ENCODE peak calls at places on chromosome 15, in six cellular contexts. H, J, P, R, G and L are unnamed samples.

GRCh38 chr15:85289677-85290365 is 90.6 kb upstream of the AKAP13 start:
- DNase-seq in G (peak), H (no peak), P (no peak), J (peak), R (no peak), L (peak)

GRCh38 chr15:69994429-69995201 is 103.1 kb downstream of the TLE3 start:
- DNase-seq in P (no peak), R (no peak), H (no peak), J (no peak), G (no peak), L (no peak)

GRCh38 chr15:96344120-96344705 is 13.7 kb downstream of the NR2F2 start:
- DNase-seq in G (peak), P (no peak), R (no peak), H (no peak), J (peak), L (no peak)

GRCh38 chr15:37045859-37046318 is 54.5 kb downstream of the MEIS2 start:
- DNase-seq in J (no peak), R (peak), H (no peak), P (no peak), G (no peak), L (no peak)

GRCh38 chr15:60183366-60183765 is 179.3 kb downstream of the FOXB1 start:
- DNase-seq in G (no peak), R (no peak), J (no peak), H (no peak), P (no peak), L (no peak)

GRCh38 chr15:62165029-62165792 is at the start of gene C2CD4B:
- DNase-seq in G (peak), P (peak), J (peak), R (no peak), H (peak), L (no peak)

GRCh38 chr15:92921215-92922131 is 21.3 kb downstream of the CHD2 start:
- DNase-seq in R (no peak), H (no peak), J (peak), P (no peak), G (no peak), L (no peak)

GRCh38 chr15:81948142-81948709 is 97.6 kb downstream of the MEX3B start:
- DNase-seq in P (no peak), H (no peak), R (no peak), J (no peak), G (no peak), L (no peak)

GRCh38 chr15:85689729-85690128 is 105.0 kb downstream of the KLHL25 start:
- DNase-seq in J (peak), G (peak), R (peak), H (no peak), P (no peak), L (no peak)

GRCh38 chr15:76328962-76329361 is 7.6 kb upstream of the ISL2 start:
- DNase-seq in R (no peak), H (no peak), P (no peak), J (no peak), G (no peak), L (no peak)

GRCh38 chr15:71080705-71081104 is 34.6 kb upstream of the THSD4 start:
- DNase-seq in R (no peak), J (no peak), G (no peak), P (no peak), H (no peak), L (no peak)

GRCh38 chr15:41656188-41656587 is 4.0 kb upstream of the MGA start:
- DNase-seq in H (no peak), R (no peak), J (no peak), P (no peak), G (no peak), L (no peak)

GRCh38 chr15:27057904-27058645 is 87.1 kb downstream of the GABRG3 start:
- DNase-seq in G (no peak), P (no peak), J (no peak), H (no peak), R (no peak), L (no peak)

GRCh38 chr15:44598892-44599291 is 61.9 kb downstream of the EIF3J start:
- DNase-seq in G (no peak), P (no peak), R (no peak), J (peak), H (no peak), L (no peak)

GRCh38 chr15:22992026-22992331 is 11.8 kb upstream of the CYFIP1 start:
- DNase-seq in R (no peak), P (no peak), J (no peak), H (no peak), G (no peak), L (no peak)

GRCh38 chr15:60797444-60798040 is 318.6 kb upstream of the ICE2 start:
- DNase-seq in R (no peak), G (no peak), P (no peak), J (no peak), H (no peak), L (no peak)

GRCh38 chr15:67766963-67767362 is 58.3 kb upstream of the SKOR1 start:
- DNase-seq in P (no peak), G (no peak), R (no peak), J (no peak), H (no peak), L (no peak)

GRCh38 chr15:88788816-88789215 is 14.4 kb upstream of the ACAN start:
- DNase-seq in J (no peak), R (no peak), H (no peak), G (no peak), P (no peak), L (no peak)

GRCh38 chr15:66433726-66434125 is 47.0 kb downstream of the MAP2K1 start:
- DNase-seq in P (no peak), G (no peak), R (no peak), H (no peak), J (no peak), L (no peak)

GRCh38 chr15:54594115-54594514 is 602.6 kb downstream of the RSL24D1 start:
- DNase-seq in J (no peak), P (no peak), R (no peak), H (no peak), G (no peak), L (no peak)

GRCh38 chr15:60396964-60397771 is 618 bp downstream of the ANXA2 start:
- DNase-seq in R (no peak), P (peak), J (no peak), G (peak), H (peak), L (no peak)

GRCh38 chr15:30903497-30904187 is at the start of gene FAN1:
- DNase-seq in J (peak), P (peak), G (peak), R (no peak), H (peak), L (peak)
- TF ChIP-seq POLR2A in J (peak), P (peak), G (peak), R (peak), H (peak), L (peak)

DNA sequence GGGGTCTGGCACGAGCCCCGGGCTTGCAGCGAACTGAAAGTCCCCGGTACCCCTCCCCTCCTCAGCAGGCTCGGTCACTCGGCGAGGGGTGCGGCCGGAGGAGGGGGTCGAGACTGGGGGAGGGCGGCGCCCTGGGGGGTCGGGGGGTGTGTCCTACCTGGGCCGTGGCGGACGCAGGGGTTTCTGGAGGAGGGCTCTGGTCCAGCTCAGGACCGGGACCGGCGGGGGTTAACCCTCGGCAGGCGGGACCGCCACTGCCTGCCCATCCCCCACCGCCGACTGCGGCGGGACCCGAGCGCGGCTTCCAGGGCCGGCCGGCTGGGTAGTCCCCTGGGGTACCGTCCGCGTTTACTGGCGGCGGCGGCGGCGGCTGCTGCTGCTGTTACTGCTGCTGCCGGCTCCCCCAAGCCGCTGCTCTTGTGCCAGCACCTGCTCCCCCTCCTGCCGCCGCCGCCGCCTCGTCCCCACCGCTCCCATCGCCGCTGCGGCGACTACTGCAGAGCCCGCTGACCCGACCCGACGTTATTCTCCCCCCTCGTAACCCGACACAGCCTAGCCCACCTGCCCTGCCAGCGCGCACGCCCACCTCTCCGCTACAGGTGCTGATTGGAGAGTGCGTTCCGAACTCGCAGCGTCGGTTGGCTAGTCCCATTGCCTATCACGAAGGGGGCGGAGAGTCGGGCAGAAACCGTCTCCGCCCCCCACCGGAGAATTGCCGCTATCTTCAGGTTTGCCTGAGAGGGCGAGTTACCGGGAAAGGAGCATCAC is at the start of gene TTBK2:
- DNase-seq in J (peak), R (peak), P (peak), G (peak), H (peak), L (peak)
- TF ChIP-seq POLR2A in J (no peak), R (peak), P (peak), G (peak), H (peak), L (peak)

GRCh38 chr15:63188937-63189871 is at the start of gene RAB8B:
- DNase-seq in J (peak), P (peak), H (peak), R (peak), G (peak), L (peak)
- TF ChIP-seq POLR2A in J (peak), P (peak), H (peak), R (peak), G (peak), L (peak)

GRCh38 chr15:52789601-52790165 is 453 bp downstream of the ONECUT1 start:
- DNase-seq in R (no peak), G (no peak), H (no peak), P (no peak), J (no peak), L (no peak)

GRCh38 chr15:52789008-52789600 is 1.0 kb downstream of the ONECUT1 start:
- DNase-seq in J (no peak), G (no peak), R (no peak), H (no peak), P (no peak), L (no peak)

GRCh38 chr15:52791776-52792175 is 1.6 kb upstream of the ONECUT1 start:
- DNase-seq in P (no peak), G (no peak), R (no peak), J (no peak), H (no peak), L (no peak)

GRCh38 chr15:52790941-52791751 is 1.0 kb upstream of the ONECUT1 start:
- DNase-seq in G (no peak), J (no peak), R (no peak), H (no peak), P (no peak), L (no peak)

DNA sequence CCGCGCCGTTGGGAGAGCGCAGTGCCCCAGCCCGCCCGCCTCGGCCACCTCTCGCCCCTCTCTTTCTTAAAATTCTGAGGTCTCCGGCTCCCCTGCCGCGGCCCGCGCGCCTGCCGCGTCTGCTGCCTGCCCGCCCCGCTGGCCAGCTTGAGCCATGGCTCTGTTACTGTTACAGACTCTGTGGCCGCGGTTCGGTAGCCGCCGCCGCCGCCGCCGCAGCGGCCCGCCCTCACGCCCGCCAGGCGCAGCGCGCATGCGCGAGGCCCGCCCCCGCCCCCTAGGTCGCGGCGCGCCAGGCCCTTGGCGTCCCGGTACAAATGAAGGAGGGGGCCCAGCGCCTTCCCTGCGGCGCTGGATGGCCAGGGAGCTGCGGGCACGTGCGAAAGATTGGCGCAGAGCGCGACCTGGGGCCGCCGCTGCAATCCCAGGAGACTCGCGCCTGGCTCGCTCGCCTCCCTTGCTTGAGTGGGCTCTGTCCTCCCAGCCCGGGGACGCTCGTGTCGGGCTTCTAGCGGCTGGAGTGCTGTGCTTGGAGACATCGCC is at the start of gene ONECUT1:
- DNase-seq in P (no peak), J (peak), G (no peak), R (no peak), H (no peak), L (peak)
- TF ChIP-seq POLR2A in P (no peak), J (no peak), G (no peak), R (no peak), H (no peak), L (peak)

GRCh38 chr15:94229591-94230365 is 1.6 kb upstream of the MCTP2 start:
- DNase-seq in G (no peak), H (no peak), P (no peak), J (no peak), R (no peak), L (no peak)

GRCh38 chr15:94232107-94232506 is 746 bp downstream of the MCTP2 start:
- DNase-seq in J (no peak), H (no peak), G (no peak), R (no peak), P (no peak), L (no peak)

GRCh38 chr15:94231728-94232086 is 346 bp downstream of the MCTP2 start:
- DNase-seq in G (no peak), H (no peak), J (no peak), P (no peak), R (peak), L (no peak)

GRCh38 chr15:94230436-94230885 is 900 bp upstream of the MCTP2 start:
- DNase-seq in P (no peak), G (no peak), H (no peak), J (no peak), R (no peak), L (no peak)

GRCh38 chr15:94230886-94231727 is at the start of gene MCTP2:
- DNase-seq in P (peak), R (peak), J (peak), H (peak), G (peak), L (no peak)
- TF ChIP-seq POLR2A in P (no peak), R (no peak), J (no peak), H (peak), G (no peak), L (no peak)

GRCh38 chr15:34318277-34319079 is 19.1 kb downstream of the SLC12A6 start:
- DNase-seq in P (no peak), H (peak), G (peak), J (peak), R (no peak), L (peak)
- TF ChIP-seq POLR2A in P (peak), H (peak), G (no peak), J (no peak), R (peak), L (no peak)

DNA sequence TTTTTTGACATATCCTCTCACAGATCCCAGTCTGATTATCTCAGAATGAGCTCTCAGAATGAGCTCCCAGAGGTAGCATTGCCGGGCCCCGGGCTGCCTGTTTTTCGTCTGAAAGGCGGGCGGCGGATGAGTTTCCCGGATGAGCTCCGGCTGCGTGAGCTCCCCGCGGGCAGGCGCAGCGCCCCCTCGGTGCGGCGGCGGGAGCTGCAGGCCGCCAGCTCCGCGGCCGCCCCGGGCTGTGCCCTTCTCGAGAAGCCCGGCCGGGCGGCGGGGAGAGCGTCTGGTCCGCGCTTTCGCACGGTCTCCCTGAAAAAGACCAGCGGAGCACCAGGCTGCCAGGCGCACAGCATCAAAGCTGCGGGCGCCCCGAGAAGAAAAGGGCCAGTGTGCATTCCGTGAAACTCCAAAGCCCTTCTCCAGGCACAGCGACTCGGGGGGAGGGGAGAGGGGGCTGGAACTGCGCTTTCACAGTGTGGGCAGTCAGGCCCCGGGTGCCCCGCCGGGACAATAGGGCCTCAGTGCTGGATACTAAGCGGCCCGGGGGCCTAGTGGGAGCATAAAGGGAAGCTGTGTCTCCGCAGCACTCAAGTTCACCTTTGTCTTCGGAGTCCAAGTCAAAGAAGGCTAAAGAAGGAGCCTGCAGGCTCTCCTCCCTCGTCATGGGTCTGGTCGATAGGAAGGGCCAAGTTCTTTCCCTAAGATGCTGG is 12.1 kb upstream of the SHC4 start:
- DNase-seq in R (peak), J (peak), G (peak), H (peak), P (peak), L (peak)
- TF ChIP-seq POLR2A in R (no peak), J (no peak), G (no peak), H (no peak), P (no peak), L (peak)

DNA sequence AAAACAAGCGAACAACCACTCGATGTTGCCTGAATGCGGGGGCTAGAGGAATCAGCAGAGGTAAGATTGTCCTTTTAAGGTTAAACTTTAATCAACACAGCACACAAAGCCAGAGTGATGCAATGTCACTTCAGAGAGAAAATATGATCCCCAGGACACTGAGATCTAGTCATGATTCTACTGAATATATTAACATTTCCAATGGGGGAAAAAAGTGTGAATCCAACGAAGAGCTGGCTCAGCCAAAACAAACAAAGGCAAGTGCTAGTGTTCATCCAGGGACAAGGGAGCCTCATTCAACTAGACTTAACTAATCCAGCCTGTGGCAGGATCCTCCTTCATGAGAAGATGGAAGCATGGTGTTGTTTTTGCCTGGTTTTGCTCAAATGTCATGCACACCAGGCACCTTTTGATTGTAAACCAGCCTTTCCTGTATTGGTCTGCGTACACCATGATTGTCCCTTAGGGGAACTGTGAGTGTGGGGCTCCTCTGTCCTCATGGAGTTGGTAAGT is 35.8 kb downstream of the SCG5 start:
- DNase-seq in G (no peak), P (no peak), J (no peak), R (no peak), H (no peak), L (no peak)
- TF ChIP-seq POLR2A in G (no peak), P (no peak), J (no peak), R (no peak), H (no peak), L (no peak)